ENCODE peak calls at places on chromosome 5, in five cellular contexts. A is tibial nerve, O is AG04450, B is cardiac fibroblast, X is foreskin fibroblast. C is an unnamed sample.

GRCh38 chr5:54090495-54091084 is 219.8 kb downstream of the ARL15 start:
- DNase-seq in A (no peak), O (peak), B (peak), X (peak), C (peak)

GRCh38 chr5:119178435-119178834 is 107.5 kb downstream of the DMXL1 start:
- DNase-seq in A (no peak), O (no peak), B (no peak), X (no peak), C (no peak)

GRCh38 chr5:172142709-172143215 is 45.3 kb downstream of the STK10 start:
- DNase-seq in A (no peak), O (no peak), B (no peak), X (no peak), C (no peak)

GRCh38 chr5:179131886-179132585 is 71.9 kb downstream of the ZNF354C start:
- DNase-seq in A (no peak), O (no peak), B (no peak), X (no peak), C (no peak)

GRCh38 chr5:73066466-73066865 is 53.9 kb upstream of the TMEM171 start:
- DNase-seq in A (no peak), O (peak), B (peak), X (peak), C (peak)

GRCh38 chr5:14528926-14529325 is 52.7 kb upstream of the OTULINL start:
- DNase-seq in A (no peak), O (no peak), B (no peak), X (no peak), C (no peak)

GRCh38 chr5:373710-374602 is 52.4 kb downstream of the AHRR start:
- DNase-seq in A (no peak), O (no peak), B (peak), X (peak), C (no peak)

GRCh38 chr5:137710086-137710485 is 25.8 kb downstream of the KLHL3 start:
- DNase-seq in A (no peak), O (no peak), B (peak), X (no peak), C (no peak)

GRCh38 chr5:9898319-9898718 is 268.2 kb upstream of the TAS2R1 start:
- DNase-seq in A (no peak), O (no peak), B (peak), X (peak), C (no peak)

GRCh38 chr5:132027027-132027426 is 15.6 kb upstream of the ACSL6 start:
- DNase-seq in A (no peak), O (no peak), B (no peak), X (no peak), C (no peak)

GRCh38 chr5:91643796-91644195 is 260.7 kb upstream of the ARRDC3 start:
- DNase-seq in A (no peak), O (no peak), B (peak), X (peak), C (no peak)

GRCh38 chr5:926416-927171 is 33.9 kb downstream of the TRIP13 start:
- DNase-seq in A (no peak), O (no peak), B (peak), X (no peak), C (no peak)

GRCh38 chr5:154755361-154756202 is at the start of gene LARP1:
- DNase-seq in A (peak), O (no peak), B (peak), X (no peak), C (no peak)

GRCh38 chr5:52709171-52709925 is 78.4 kb upstream of the ITGA1 start:
- DNase-seq in A (no peak), O (no peak), B (peak), X (no peak), C (no peak)

GRCh38 chr5:81519217-81519905 is 125.4 kb upstream of the ACOT12 start:
- DNase-seq in A (no peak), O (no peak), B (no peak), X (no peak), C (no peak)

GRCh38 chr5:81522571-81522970 is 128.6 kb upstream of the ACOT12 start:
- DNase-seq in A (no peak), O (no peak), B (no peak), X (no peak), C (no peak)

GRCh38 chr5:81517462-81517861 is 123.5 kb upstream of the ACOT12 start:
- DNase-seq in A (no peak), O (no peak), B (peak), X (peak), C (no peak)

GRCh38 chr5:81524015-81524414 is 130.1 kb upstream of the ACOT12 start:
- DNase-seq in A (no peak), O (no peak), B (no peak), X (no peak), C (no peak)

GRCh38 chr5:81520769-81521168 is 126.8 kb upstream of the ACOT12 start:
- DNase-seq in A (no peak), O (no peak), B (no peak), X (no peak), C (no peak)
- H3K4me3 ChIP-seq in A (no peak), O (no peak), B (no peak), X (no peak), C (no peak)

GRCh38 chr5:173496129-173496882 is 120.1 kb downstream of the BOD1 start:
- DNase-seq in A (no peak), O (no peak), B (no peak), X (no peak), C (no peak)
- TF ChIP-seq CTCF in A (no peak), O (peak), B (peak), X (no peak), C (no peak)

GRCh38 chr5:16879191-16879590 is 56.9 kb downstream of the MYO10 start:
- DNase-seq in A (no peak), O (no peak), B (no peak), X (no peak), C (no peak)
- H3K4me3 ChIP-seq in A (no peak), O (no peak), B (no peak), X (no peak), C (no peak)

GRCh38 chr5:26024774-26025173 is 1013.6 kb downstream of the CDH9 start:
- DNase-seq in A (no peak), O (no peak), B (no peak), X (no peak), C (no peak)
- TF ChIP-seq CTCF in A (no peak), O (no peak), B (no peak), X (no peak), C (peak)

GRCh38 chr5:68274847-68275700 is 59.5 kb downstream of the PIK3R1 start:
- DNase-seq in A (no peak), O (no peak), B (no peak), X (no peak), C (no peak)
- H3K4me3 ChIP-seq in A (no peak), O (no peak), B (no peak), X (no peak), C (no peak)

C was measured in kidney epithelial cell.